ENCODE peak calls at places on chromosomes 12 and 14, in nine cellular contexts. One of them, this sample, is unnamed.

GRCh38 chr12:4809013-4809448 is 88.8 kb downstream of the GALNT8 start:
- DNase-seq in GM12865: no peak
- DNase-seq in endothelial cell: peak
- DNase-seq in transverse colon: no peak
- DNase-seq in heart right ventricle: peak
- DNase-seq in fibroblast of mammary gland: no peak
- DNase-seq in upper lobe of right lung: no peak
- DNase-seq in psoas muscle: no peak
- DNase-seq in BE2C: no peak
- DNase-seq in this sample: no peak

GRCh38 chr12:57171668-57172067 is 24.2 kb upstream of the LRP1-AS start:
- DNase-seq in GM12865: no peak
- DNase-seq in endothelial cell: no peak
- DNase-seq in transverse colon: no peak
- DNase-seq in heart right ventricle: no peak
- DNase-seq in fibroblast of mammary gland: peak
- DNase-seq in upper lobe of right lung: no peak
- DNase-seq in psoas muscle: no peak
- DNase-seq in BE2C: no peak
- DNase-seq in this sample: no peak

GRCh38 chr14:103372552-103373304 is 12.5 kb upstream of the MARK3 start:
- DNase-seq in GM12865: no peak
- DNase-seq in endothelial cell: no peak
- DNase-seq in transverse colon: no peak
- DNase-seq in heart right ventricle: no peak
- DNase-seq in fibroblast of mammary gland: peak
- DNase-seq in upper lobe of right lung: no peak
- DNase-seq in psoas muscle: no peak
- DNase-seq in BE2C: no peak
- DNase-seq in this sample: no peak

GRCh38 chr12:108508243-108508642 is 6.8 kb upstream of the FICD start:
- DNase-seq in GM12865: peak
- DNase-seq in endothelial cell: no peak
- DNase-seq in transverse colon: no peak
- DNase-seq in heart right ventricle: no peak
- DNase-seq in fibroblast of mammary gland: peak
- DNase-seq in upper lobe of right lung: no peak
- DNase-seq in psoas muscle: no peak
- DNase-seq in BE2C: no peak
- DNase-seq in this sample: no peak

GRCh38 chr14:96681826-96682225 is 115.4 kb upstream of the VRK1 start:
- DNase-seq in GM12865: no peak
- DNase-seq in endothelial cell: no peak
- DNase-seq in transverse colon: no peak
- DNase-seq in heart right ventricle: no peak
- DNase-seq in fibroblast of mammary gland: peak
- DNase-seq in upper lobe of right lung: no peak
- DNase-seq in psoas muscle: no peak
- DNase-seq in BE2C: no peak
- DNase-seq in this sample: no peak

GRCh38 chr12:112149596-112149995 is 24.2 kb downstream of the TRAFD1 start:
- DNase-seq in GM12865: peak
- DNase-seq in endothelial cell: no peak
- DNase-seq in transverse colon: no peak
- DNase-seq in heart right ventricle: no peak
- DNase-seq in fibroblast of mammary gland: no peak
- DNase-seq in upper lobe of right lung: peak
- DNase-seq in psoas muscle: no peak
- DNase-seq in BE2C: no peak
- DNase-seq in this sample: no peak

GRCh38 chr14:22918519-22918808 is 485 bp downstream of the RBM23 start:
- DNase-seq in GM12865: no peak
- DNase-seq in endothelial cell: no peak
- DNase-seq in transverse colon: no peak
- DNase-seq in heart right ventricle: no peak
- DNase-seq in fibroblast of mammary gland: peak
- DNase-seq in upper lobe of right lung: peak
- DNase-seq in psoas muscle: no peak
- DNase-seq in BE2C: peak
- DNase-seq in this sample: no peak

GRCh38 chr12:122167328-122167925 is 6.6 kb downstream of the IL31 start:
- DNase-seq in GM12865: no peak
- DNase-seq in endothelial cell: no peak
- DNase-seq in transverse colon: no peak
- DNase-seq in heart right ventricle: no peak
- DNase-seq in fibroblast of mammary gland: no peak
- DNase-seq in upper lobe of right lung: no peak
- DNase-seq in psoas muscle: no peak
- DNase-seq in BE2C: no peak
- DNase-seq in this sample: no peak

GRCh38 chr14:98950356-98950895 is 321.6 kb downstream of the BCL11B start:
- DNase-seq in GM12865: no peak
- DNase-seq in endothelial cell: no peak
- DNase-seq in transverse colon: no peak
- DNase-seq in heart right ventricle: no peak
- DNase-seq in fibroblast of mammary gland: no peak
- DNase-seq in upper lobe of right lung: no peak
- DNase-seq in psoas muscle: no peak
- DNase-seq in BE2C: no peak
- DNase-seq in this sample: no peak

GRCh38 chr14:45559626-45560025 is 306.6 kb upstream of the MIS18BP1 start:
- DNase-seq in GM12865: no peak
- DNase-seq in endothelial cell: no peak
- DNase-seq in transverse colon: no peak
- DNase-seq in heart right ventricle: no peak
- DNase-seq in fibroblast of mammary gland: no peak
- DNase-seq in upper lobe of right lung: no peak
- DNase-seq in psoas muscle: no peak
- DNase-seq in BE2C: no peak
- DNase-seq in this sample: no peak

GRCh38 chr12:96434107-96434506 is 33.9 kb upstream of the CDK17 start:
- DNase-seq in GM12865: peak
- DNase-seq in endothelial cell: no peak
- DNase-seq in transverse colon: peak
- DNase-seq in heart right ventricle: no peak
- DNase-seq in fibroblast of mammary gland: peak
- DNase-seq in upper lobe of right lung: no peak
- DNase-seq in psoas muscle: no peak
- DNase-seq in BE2C: no peak
- DNase-seq in this sample: no peak

GRCh38 chr12:88172844-88173407 is 30.8 kb downstream of the TMTC3 start:
- DNase-seq in GM12865: no peak
- DNase-seq in endothelial cell: no peak
- DNase-seq in transverse colon: no peak
- DNase-seq in heart right ventricle: no peak
- DNase-seq in fibroblast of mammary gland: peak
- DNase-seq in upper lobe of right lung: no peak
- DNase-seq in psoas muscle: no peak
- DNase-seq in BE2C: no peak
- DNase-seq in this sample: no peak

GRCh38 chr12:6696690-6697583 is 3.7 kb downstream of the PIANP start:
- DNase-seq in GM12865: peak
- DNase-seq in endothelial cell: no peak
- DNase-seq in transverse colon: no peak
- DNase-seq in heart right ventricle: no peak
- DNase-seq in fibroblast of mammary gland: no peak
- DNase-seq in upper lobe of right lung: no peak
- DNase-seq in psoas muscle: no peak
- DNase-seq in BE2C: no peak
- DNase-seq in this sample: peak

GRCh38 chr12:116125981-116126566 is 151.4 kb downstream of the MED13L start:
- DNase-seq in GM12865: no peak
- DNase-seq in endothelial cell: no peak
- DNase-seq in transverse colon: no peak
- DNase-seq in heart right ventricle: no peak
- DNase-seq in fibroblast of mammary gland: peak
- DNase-seq in upper lobe of right lung: no peak
- DNase-seq in psoas muscle: no peak
- DNase-seq in BE2C: no peak
- DNase-seq in this sample: no peak

GRCh38 chr12:52848661-52849255 is at the start of gene KRT78:
- DNase-seq in GM12865: no peak
- DNase-seq in endothelial cell: no peak
- DNase-seq in transverse colon: no peak
- DNase-seq in heart right ventricle: no peak
- DNase-seq in fibroblast of mammary gland: no peak
- DNase-seq in upper lobe of right lung: no peak
- DNase-seq in psoas muscle: no peak
- DNase-seq in BE2C: no peak
- DNase-seq in this sample: no peak

GRCh38 chr14:77139540-77140342 is 1.9 kb downstream of the ZDHHC22 start:
- DNase-seq in GM12865: peak
- DNase-seq in endothelial cell: peak
- DNase-seq in transverse colon: peak
- DNase-seq in heart right ventricle: no peak
- DNase-seq in fibroblast of mammary gland: peak
- DNase-seq in upper lobe of right lung: no peak
- DNase-seq in psoas muscle: peak
- DNase-seq in BE2C: peak
- DNase-seq in this sample: peak

GRCh38 chr14:76784266-76784874 is 23.1 kb downstream of the VASH1 start:
- DNase-seq in GM12865: no peak
- DNase-seq in endothelial cell: no peak
- DNase-seq in transverse colon: no peak
- DNase-seq in heart right ventricle: no peak
- DNase-seq in fibroblast of mammary gland: no peak
- DNase-seq in upper lobe of right lung: no peak
- DNase-seq in psoas muscle: no peak
- DNase-seq in BE2C: no peak
- DNase-seq in this sample: no peak

GRCh38 chr14:54594531-54594930 is 27.6 kb downstream of the SAMD4A start:
- DNase-seq in GM12865: no peak
- DNase-seq in endothelial cell: no peak
- DNase-seq in transverse colon: no peak
- DNase-seq in heart right ventricle: no peak
- DNase-seq in fibroblast of mammary gland: no peak
- DNase-seq in upper lobe of right lung: no peak
- DNase-seq in psoas muscle: no peak
- DNase-seq in BE2C: no peak
- DNase-seq in this sample: no peak

DNA sequence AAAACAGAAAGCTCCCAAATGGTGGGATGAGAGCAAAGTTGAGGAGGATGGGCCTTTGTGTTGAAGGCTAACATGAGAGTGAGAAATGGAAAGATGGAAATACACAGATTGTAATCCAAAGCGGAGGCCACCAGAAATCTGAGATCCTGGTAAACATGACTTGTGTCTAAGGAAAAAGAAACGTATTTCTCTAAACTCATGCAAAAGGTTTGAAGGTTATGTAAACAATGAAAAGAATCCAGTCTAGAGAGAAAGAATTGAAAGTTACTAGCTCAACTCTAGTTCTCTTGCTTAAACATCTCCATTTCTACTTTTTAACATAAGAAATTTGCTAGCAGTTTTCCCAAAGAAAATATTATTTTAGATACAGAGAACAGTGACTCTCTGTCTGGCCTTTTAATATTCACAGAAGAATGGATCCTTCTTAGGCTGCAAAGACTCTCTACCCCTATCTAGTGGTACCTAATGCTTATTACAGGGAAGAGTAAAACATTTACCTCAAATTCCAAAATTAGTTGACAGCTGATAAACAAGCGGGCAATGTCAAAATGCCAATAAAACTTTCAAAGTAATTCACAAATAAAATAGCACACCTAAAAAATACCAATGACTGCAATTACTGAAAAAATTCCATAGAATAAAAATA is 75.8 kb upstream of the SOX5 start:
- DNase-seq in GM12865: no peak
- DNase-seq in endothelial cell: no peak
- DNase-seq in transverse colon: no peak
- DNase-seq in heart right ventricle: no peak
- DNase-seq in fibroblast of mammary gland: peak
- DNase-seq in upper lobe of right lung: no peak
- DNase-seq in psoas muscle: no peak
- DNase-seq in BE2C: no peak
- DNase-seq in this sample: no peak
- TF ChIP-seq CTCF in GM12865: peak
- TF ChIP-seq CTCF in endothelial cell: peak
- TF ChIP-seq CTCF in transverse colon: no peak
- TF ChIP-seq CTCF in heart right ventricle: no peak
- TF ChIP-seq CTCF in fibroblast of mammary gland: peak
- TF ChIP-seq CTCF in upper lobe of right lung: peak
- TF ChIP-seq CTCF in psoas muscle: peak
- TF ChIP-seq CTCF in BE2C: peak
- TF ChIP-seq CTCF in this sample: no peak

GRCh38 chr12:117151195-117152031 is 38.9 kb downstream of the FBXO21 start:
- DNase-seq in GM12865: no peak
- DNase-seq in endothelial cell: peak
- DNase-seq in transverse colon: no peak
- DNase-seq in heart right ventricle: peak
- DNase-seq in fibroblast of mammary gland: peak
- DNase-seq in upper lobe of right lung: peak
- DNase-seq in psoas muscle: peak
- DNase-seq in BE2C: peak
- DNase-seq in this sample: no peak
- TF ChIP-seq CTCF in GM12865: peak
- TF ChIP-seq CTCF in endothelial cell: peak
- TF ChIP-seq CTCF in transverse colon: peak
- TF ChIP-seq CTCF in heart right ventricle: peak
- TF ChIP-seq CTCF in fibroblast of mammary gland: peak
- TF ChIP-seq CTCF in upper lobe of right lung: peak
- TF ChIP-seq CTCF in psoas muscle: peak
- TF ChIP-seq CTCF in BE2C: peak
- TF ChIP-seq CTCF in this sample: no peak

GRCh38 chr14:36659822-36660735 is 1.6 kb upstream of the PAX9 start:
- DNase-seq in GM12865: no peak
- DNase-seq in endothelial cell: no peak
- DNase-seq in transverse colon: no peak
- DNase-seq in heart right ventricle: no peak
- DNase-seq in fibroblast of mammary gland: no peak
- DNase-seq in upper lobe of right lung: no peak
- DNase-seq in psoas muscle: peak
- DNase-seq in BE2C: no peak
- DNase-seq in this sample: no peak
- TF ChIP-seq CTCF in GM12865: no peak
- TF ChIP-seq CTCF in endothelial cell: no peak
- TF ChIP-seq CTCF in transverse colon: no peak
- TF ChIP-seq CTCF in heart right ventricle: no peak
- TF ChIP-seq CTCF in fibroblast of mammary gland: no peak
- TF ChIP-seq CTCF in upper lobe of right lung: no peak
- TF ChIP-seq CTCF in psoas muscle: no peak
- TF ChIP-seq CTCF in BE2C: no peak
- TF ChIP-seq CTCF in this sample: no peak

DNA sequence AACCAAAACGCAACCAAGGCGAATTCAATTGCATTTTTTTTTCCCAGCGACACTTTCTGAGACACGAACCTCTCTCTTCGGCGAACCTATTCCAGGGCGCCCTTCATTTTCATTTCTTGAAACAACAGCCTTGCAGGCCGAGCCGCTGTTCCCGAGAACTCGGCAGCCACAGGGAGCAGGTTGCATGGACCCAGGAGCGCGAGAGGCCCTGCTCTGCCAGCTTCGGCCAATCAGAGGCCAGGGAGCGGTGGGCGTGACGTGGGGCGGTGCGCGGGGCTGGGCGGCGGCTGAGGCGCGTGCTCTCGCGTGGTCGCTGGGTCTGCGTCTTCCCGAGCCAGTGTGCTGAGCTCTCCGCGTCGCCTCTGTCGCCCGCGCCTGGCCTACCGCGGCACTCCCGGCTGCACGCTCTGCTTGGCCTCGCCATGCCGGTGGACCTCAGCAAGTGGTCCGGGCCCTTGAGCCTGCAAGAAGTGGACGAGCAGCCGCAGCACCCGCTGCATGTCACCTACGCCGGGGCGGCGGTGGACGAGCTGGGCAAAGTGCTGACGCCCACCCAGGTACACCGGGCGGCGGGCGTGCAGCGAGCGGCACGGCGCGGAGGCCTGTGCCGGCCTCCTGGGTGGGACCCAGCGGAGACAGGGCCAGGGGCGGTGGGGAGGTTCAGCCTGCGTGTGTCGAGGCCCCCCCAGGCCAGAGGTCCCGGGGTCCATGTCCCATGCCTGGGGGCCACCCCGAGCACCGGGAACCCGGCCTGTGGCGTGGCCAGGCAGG is at the start of gene PEBP1:
- DNase-seq in GM12865: peak
- DNase-seq in endothelial cell: peak
- DNase-seq in transverse colon: peak
- DNase-seq in heart right ventricle: peak
- DNase-seq in fibroblast of mammary gland: peak
- DNase-seq in upper lobe of right lung: peak
- DNase-seq in psoas muscle: peak
- DNase-seq in BE2C: peak
- DNase-seq in this sample: peak
- TF ChIP-seq CTCF in GM12865: no peak
- TF ChIP-seq CTCF in endothelial cell: no peak
- TF ChIP-seq CTCF in transverse colon: no peak
- TF ChIP-seq CTCF in heart right ventricle: peak
- TF ChIP-seq CTCF in fibroblast of mammary gland: no peak
- TF ChIP-seq CTCF in upper lobe of right lung: no peak
- TF ChIP-seq CTCF in psoas muscle: no peak
- TF ChIP-seq CTCF in BE2C: no peak
- TF ChIP-seq CTCF in this sample: no peak